ENCODE peak calls at places on chromosome 18, in six cellular contexts. C, Z, S, Y, K and R are unnamed samples.

GRCh38 chr18:21910906-21911305 is 170.3 kb downstream of the MIB1 start:
- DNase-seq in C (no peak), Z (no peak), S (no peak), Y (no peak), K (no peak), R (no peak)

GRCh38 chr18:35005963-35006577 is 35.1 kb upstream of the MAPRE2 start:
- DNase-seq in C (peak; percentile 25), Z (no peak), S (no peak), Y (peak; percentile 25), K (peak; percentile 60), R (peak; percentile 7)

GRCh38 chr18:42545825-42546224 is 569.7 kb downstream of the RIT2 start:
- DNase-seq in C (no peak), Z (no peak), S (no peak), Y (no peak), K (no peak), R (no peak)

GRCh38 chr18:72612894-72613537 is 68.9 kb upstream of the CBLN2 start:
- DNase-seq in C (no peak), Z (no peak), S (no peak), Y (no peak), K (no peak), R (no peak)

GRCh38 chr18:45637546-45638327 is 22.5 kb downstream of the SLC14A2 start:
- DNase-seq in C (no peak), Z (no peak), S (no peak), Y (no peak), K (no peak), R (no peak)

GRCh38 chr18:35525795-35526475 is 28.2 kb upstream of the INO80C start:
- DNase-seq in C (no peak), Z (no peak), S (no peak), Y (no peak), K (no peak), R (no peak)

GRCh38 chr18:58362027-58362575 is 266.8 kb downstream of the ALPK2 start:
- DNase-seq in C (no peak), Z (no peak), S (no peak), Y (no peak), K (no peak), R (no peak)

GRCh38 chr18:13218376-13219011 is at the start of gene LDLRAD4:
- DNase-seq in C (no peak), Z (no peak), S (no peak), Y (no peak), K (no peak), R (no peak)

GRCh38 chr18:8798996-8799395 is 93.6 kb downstream of the MTCL1 start:
- DNase-seq in C (no peak), Z (no peak), S (no peak), Y (no peak), K (no peak), R (no peak)

GRCh38 chr18:38644875-38645641 is 1079.5 kb upstream of the CELF4 start:
- DNase-seq in C (no peak), Z (no peak), S (no peak), Y (no peak), K (no peak), R (no peak)

GRCh38 chr18:45416168-45416567 is 199.1 kb upstream of the SLC14A2 start:
- DNase-seq in C (no peak), Z (no peak), S (no peak), Y (no peak), K (no peak), R (no peak)

GRCh38 chr18:50806208-50806616 is 13.6 kb downstream of the MRO start:
- DNase-seq in C (no peak), Z (no peak), S (no peak), Y (no peak), K (peak; percentile 41), R (no peak)

GRCh38 chr18:1002653-1003178 is 98.0 kb downstream of the ADCYAP1 start:
- DNase-seq in C (no peak), Z (no peak), S (no peak), Y (no peak), K (no peak), R (no peak)

GRCh38 chr18:73690222-73690621 is 457.4 kb downstream of the FBXO15 start:
- DNase-seq in C (no peak), Z (no peak), S (no peak), Y (no peak), K (no peak), R (no peak)

GRCh38 chr18:9965711-9966624 is 52.2 kb downstream of the VAPA start:
- DNase-seq in C (no peak), Z (no peak), S (no peak), Y (no peak), K (no peak), R (no peak)

GRCh38 chr18:22275706-22276333 is 106.4 kb downstream of the GATA6 start:
- DNase-seq in C (no peak), Z (no peak), S (no peak), Y (no peak), K (no peak), R (no peak)

GRCh38 chr18:36757081-36757480 is 71.7 kb downstream of the TPGS2 start:
- DNase-seq in C (no peak), Z (no peak), S (no peak), Y (peak; percentile 57), K (peak; percentile 48), R (no peak)

GRCh38 chr18:32595735-32596134 is 125.1 kb upstream of the GAREM1 start:
- DNase-seq in C (no peak), Z (no peak), S (no peak), Y (no peak), K (no peak), R (no peak)

GRCh38 chr18:25685088-25685487 is 333.1 kb upstream of the ZNF521 start:
- DNase-seq in C (no peak), Z (no peak), S (no peak), Y (no peak), K (no peak), R (no peak)

GRCh38 chr18:2715990-2716389 is 60.5 kb downstream of the SMCHD1 start:
- DNase-seq in C (no peak), Z (no peak), S (no peak), Y (no peak), K (no peak), R (no peak)

GRCh38 chr18:7146067-7146466 is 28.5 kb upstream of the LAMA1 start:
- DNase-seq in C (no peak), Z (no peak), S (no peak), Y (no peak), K (no peak), R (no peak)

GRCh38 chr18:55577812-55578539 is 10.0 kb downstream of the TCF4 start:
- DNase-seq in C (no peak), Z (no peak), S (no peak), Y (no peak), K (no peak), R (no peak)

GRCh38 chr18:63299837-63300787 is 19.5 kb downstream of the BCL2 start:
- DNase-seq in C (no peak), Z (no peak), S (no peak), Y (no peak), K (no peak), R (no peak)
- TF ChIP-seq POLR2A in C (no peak), Z (no peak), S (no peak), Y (no peak), K (no peak), R (no peak)

GRCh38 chr18:24033644-24034412 is 19.3 kb downstream of the TTC39C start:
- DNase-seq in C (no peak), Z (no peak), S (no peak), Y (no peak), K (peak; percentile 65), R (no peak)

GRCh38 chr18:24031916-24032315 is 17.4 kb downstream of the TTC39C start:
- DNase-seq in C (no peak), Z (no peak), S (no peak), Y (no peak), K (no peak), R (no peak)

GRCh38 chr18:24027156-24027555 is 12.6 kb downstream of the TTC39C start:
- DNase-seq in C (no peak), Z (no peak), S (no peak), Y (no peak), K (no peak), R (no peak)

GRCh38 chr18:24026457-24026856 is 11.9 kb downstream of the TTC39C start:
- DNase-seq in C (no peak), Z (no peak), S (no peak), Y (no peak), K (no peak), R (no peak)

DNA sequence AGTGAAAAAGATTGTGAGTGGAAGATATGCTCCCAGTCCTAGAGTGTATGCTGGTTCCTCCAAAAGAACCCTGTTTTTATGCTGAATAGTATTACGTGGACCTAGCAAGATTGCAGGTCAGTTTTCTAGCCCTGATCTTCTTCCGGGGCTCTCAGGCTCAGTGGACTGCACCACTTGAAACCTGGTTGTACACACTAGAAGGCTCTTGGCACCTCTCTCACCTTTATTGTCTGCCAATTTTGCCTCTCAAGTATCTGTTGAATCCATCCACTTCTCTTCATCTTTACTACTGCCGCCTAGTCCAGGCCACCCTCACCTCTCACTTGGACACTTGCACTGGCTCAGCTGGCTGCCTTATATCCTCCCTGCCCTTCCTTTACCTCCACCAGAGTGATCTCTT is 16.8 kb downstream of the TTC39C start:
- DNase-seq in C (no peak), Z (no peak), S (no peak), Y (no peak), K (no peak), R (no peak)
- TF ChIP-seq TAF1 in C (no peak), Z (no peak), S (no peak), Y (no peak), K (no peak), R (no peak)

GRCh38 chr18:43914017-43914416 is 636.7 kb upstream of the SYT4 start:
- DNase-seq in C (no peak), Z (no peak), S (no peak), Y (no peak), K (no peak), R (no peak)

GRCh38 chr18:43917487-43917886 is 640.2 kb upstream of the SYT4 start:
- DNase-seq in C (no peak), Z (peak; percentile 15), S (no peak), Y (no peak), K (no peak), R (no peak)

GRCh38 chr18:43919565-43919964 is 642.3 kb upstream of the SYT4 start:
- DNase-seq in C (no peak), Z (no peak), S (no peak), Y (no peak), K (no peak), R (no peak)

GRCh38 chr18:43916984-43917383 is 639.7 kb upstream of the SYT4 start:
- DNase-seq in C (no peak), Z (no peak), S (no peak), Y (no peak), K (no peak), R (no peak)
- TF ChIP-seq POLR2AphosphoS5 in C (no peak), Z (no peak), S (no peak), Y (no peak), K (no peak), R (no peak)

GRCh38 chr18:76619342-76620315 is 124.6 kb upstream of the ZNF516 start:
- DNase-seq in C (no peak), Z (no peak), S (no peak), Y (no peak), K (no peak), R (no peak)
- TF ChIP-seq POLR2A in C (no peak), Z (no peak), S (peak; percentile 59), Y (no peak), K (no peak), R (no peak)